ENCODE peak calls at places on chromosomes 7 and 10, in nine cellular contexts. R is AG09319; C is RPMI7951; G is RPMI8226; K is memory B cell; P is activated CD4-positive, alpha-beta T cell treated with anti-CD3 and anti-CD28 coated beads, Interleukin-2, amount 10 ng/mL, durations not matched to agents 7 days and 5 days; S is glutamatergic neuron; O is stimulated activated CD4-positive, alpha-beta T cell treated with anti-CD3 and anti-CD28 coated beads, Interleukin-15, amount 100 ng/mL, for 1 hour; Y is choroid plexus epithelial cell. D is an unnamed sample.

GRCh38 chr10:75235375-75236177 is at the start of gene COMTD1:
- DNase-seq in O (peak; percentile 91), Y (peak; percentile 91), G (peak; percentile 94), S (peak; percentile 96), P (peak; percentile 95), R (peak; percentile 59), C (peak; percentile 75), K (peak; percentile 95), D (peak; percentile 91)

GRCh38 chr7:128860158-128861073 is 2.2 kb upstream of the ATP6V1F start:
- DNase-seq in P (no peak), S (no peak), G (no peak), C (no peak), R (peak; percentile 66), O (no peak), Y (peak; percentile 84), K (no peak), D (no peak)

GRCh38 chr10:113272511-113272910 is 280.3 kb upstream of the HABP2 start:
- DNase-seq in Y (no peak), K (no peak), O (no peak), S (no peak), C (no peak), R (no peak), G (no peak), P (no peak), D (no peak)

GRCh38 chr10:35027567-35027966 is 62.6 kb downstream of the CUL2 start:
- DNase-seq in K (no peak), G (no peak), P (no peak), C (peak; percentile 34), R (no peak), Y (peak; percentile 54), O (no peak), S (no peak), D (no peak)

GRCh38 chr10:11425288-11425595 is 186.2 kb downstream of the USP6NL start:
- DNase-seq in G (peak; percentile 82), K (no peak), C (no peak), R (no peak), P (no peak), S (no peak), O (no peak), Y (peak; percentile 58), D (no peak)

GRCh38 chr10:110323503-110323902 is 18.8 kb upstream of the SMNDC1 start:
- DNase-seq in S (no peak), R (peak; percentile 24), G (no peak), O (no peak), K (no peak), P (no peak), Y (peak; percentile 82), C (peak; percentile 89), D (no peak)

GRCh38 chr7:90605055-90605454 is 8.9 kb downstream of the CDK14 start:
- DNase-seq in S (peak; percentile 28), K (no peak), C (no peak), R (no peak), Y (no peak), P (no peak), G (no peak), O (no peak), D (no peak)

GRCh38 chr10:3754727-3755439 is 30.1 kb downstream of the KLF6 start:
- DNase-seq in O (no peak), S (no peak), R (no peak), K (no peak), C (peak; percentile 86), P (peak; percentile 2), Y (peak; percentile 94), G (no peak), D (no peak)

GRCh38 chr10:59362184-59362966 is at the start of gene FAM13C:
- DNase-seq in G (peak; percentile 13), R (peak; percentile 10), P (no peak), O (no peak), Y (peak; percentile 61), C (peak; percentile 59), K (no peak), S (peak; percentile 78), D (no peak)